ENCODE peak calls at places on chromosomes 4 and X, in five cellular contexts. H is cardiac muscle cell, P is fibroblast of lung, A is HepG2, G is fibroblast of mammary gland. C is an unnamed sample.

GRCh38 chrX:110145854-110146253 is 142.9 kb downstream of the TMEM164 start:
- DNase-seq in G (peak), H (peak), A (no peak), P (peak), C (no peak)

GRCh38 chrX:11380187-11380586 is 87.0 kb downstream of the AMELX start:
- DNase-seq in P (peak), H (no peak), A (no peak), G (peak), C (no peak)

GRCh38 chr4:76801621-76802545 is 96.1 kb downstream of the SOWAHB start:
- DNase-seq in P (peak), H (peak), G (no peak), A (no peak), C (no peak)

GRCh38 chrX:118550792-118551191 is 55.2 kb downstream of the DOCK11 start:
- DNase-seq in G (peak), A (no peak), H (no peak), P (no peak), C (no peak)

GRCh38 chr4:5891563-5892320 is 1.1 kb downstream of the CRMP1 start:
- DNase-seq in P (no peak), H (no peak), G (no peak), A (no peak), C (no peak)

GRCh38 chrX:110338850-110339373 is 19.7 kb upstream of the RTL9 start:
- DNase-seq in H (no peak), A (no peak), G (no peak), P (no peak), C (no peak)

GRCh38 chr4:74555231-74555630 is 110.3 kb downstream of the AREG start:
- DNase-seq in H (no peak), A (peak), P (no peak), G (peak), C (peak)

GRCh38 chr4:81807927-81808672 is 336.4 kb upstream of the RASGEF1B start:
- DNase-seq in G (no peak), P (peak), H (peak), A (no peak), C (no peak)

GRCh38 chr4:10106421-10107039 is 10.1 kb downstream of the WDR1 start:
- DNase-seq in A (no peak), G (peak), H (peak), P (peak), C (peak)

GRCh38 chr4:20512980-20513379 is 187.3 kb upstream of the PACRGL start:
- DNase-seq in G (no peak), P (no peak), A (no peak), H (no peak), C (no peak)

GRCh38 chrX:118971552-118971951 is 2.9 kb upstream of the LONRF3 start:
- DNase-seq in P (no peak), A (no peak), H (no peak), G (no peak), C (no peak)

GRCh38 chr4:119690871-119691270 is 62.3 kb upstream of the PDE5A start:
- DNase-seq in P (no peak), A (peak), G (peak), H (no peak), C (no peak)

GRCh38 chrX:68432648-68433047 is 647 bp downstream of the OPHN1 start:
- DNase-seq in A (no peak), H (no peak), G (peak), P (peak), C (no peak)

GRCh38 chr4:122150896-122151295 is 1.2 kb upstream of the BLTP1 start:
- DNase-seq in H (no peak), A (no peak), P (no peak), G (no peak), C (no peak)

GRCh38 chr4:18798123-18798522 is 776.6 kb upstream of the LCORL start:
- DNase-seq in G (no peak), H (no peak), P (no peak), A (no peak), C (no peak)

GRCh38 chrX:38699603-38700110 is 101.6 kb upstream of the MID1IP1 start:
- DNase-seq in H (no peak), P (no peak), G (no peak), A (no peak), C (no peak)

GRCh38 chr4:54942735-54943134 is 182.7 kb downstream of the KDR start:
- DNase-seq in A (no peak), P (no peak), H (no peak), G (no peak), C (no peak)

GRCh38 chr4:86453044-86453501 is 93.2 kb upstream of the MAPK10 start:
- DNase-seq in A (no peak), P (peak), H (peak), G (peak), C (no peak)

GRCh38 chr4:140012688-140013087 is 141.3 kb downstream of the MAML3 start:
- DNase-seq in H (peak), A (peak), G (peak), P (peak), C (peak)

GRCh38 chr4:128811571-128812359 is 2.3 kb downstream of the JADE1 start:
- DNase-seq in H (peak), A (peak), P (peak), G (peak), C (no peak)

GRCh38 chr4:13368262-13368661 is 115.9 kb downstream of the RAB28 start:
- DNase-seq in H (peak), P (peak), G (no peak), A (peak), C (no peak)

GRCh38 chr4:52873861-52874343 is 11.8 kb downstream of the RASL11B start:
- DNase-seq in A (peak), H (peak), P (no peak), G (no peak), C (no peak)

GRCh38 chr4:136203199-136203598 is 1329.1 kb downstream of the PCDH18 start:
- DNase-seq in G (no peak), H (no peak), P (no peak), A (no peak), C (no peak)

GRCh38 chr4:77927991-77928925 is 65.6 kb downstream of the MRPL1 start:
- DNase-seq in A (peak), H (peak), P (peak), G (peak), C (peak)

GRCh38 chr4:120056249-120056648 is 10.4 kb downstream of the MAD2L1 start:
- DNase-seq in A (no peak), H (peak), G (peak), P (peak), C (no peak)

GRCh38 chr4:86939737-86940141 is 4.9 kb downstream of the AFF1 start:
- DNase-seq in G (no peak), P (no peak), A (no peak), H (no peak), C (no peak)

GRCh38 chr4:153541426-153542096 is 75.4 kb downstream of the TMEM131L start:
- DNase-seq in P (peak), A (no peak), G (peak), H (peak), C (peak)

GRCh38 chr4:180665994-180666818 is 1577.0 kb upstream of the TENM3 start:
- DNase-seq in A (peak), P (peak), G (peak), H (peak), C (peak)

GRCh38 chrX:131854586-131854985 is 168.5 kb upstream of the STK26 start:
- DNase-seq in A (no peak), G (peak), H (peak), P (peak), C (no peak)

GRCh38 chr4:129218355-129218754 is 122.4 kb downstream of the C4orf33 start:
- DNase-seq in H (peak), G (peak), A (no peak), P (peak), C (no peak)

GRCh38 chr4:112075129-112075753 is 70.0 kb upstream of the FAM241A start:
- DNase-seq in A (peak), G (peak), P (peak), H (peak), C (peak)

GRCh38 chr4:39044947-39045734 is 12.9 kb upstream of the TMEM156 start:
- DNase-seq in P (no peak), G (no peak), A (no peak), H (peak), C (no peak)

GRCh38 chr4:122898370-122899150 is 23.8 kb downstream of the NUDT6 start:
- DNase-seq in H (peak), A (no peak), P (peak), G (peak), C (peak)

GRCh38 chr4:141339966-141340365 is 119.3 kb downstream of the ZNF330 start:
- DNase-seq in A (no peak), G (no peak), H (no peak), P (no peak), C (peak)

GRCh38 chr4:8088966-8089491 is 69.6 kb downstream of the ABLIM2 start:
- DNase-seq in A (no peak), G (no peak), P (no peak), H (no peak), C (no peak)

GRCh38 chr4:8085491-8086479 is 72.8 kb downstream of the ABLIM2 start:
- DNase-seq in H (no peak), P (no peak), A (peak), G (no peak), C (no peak)

GRCh38 chr4:8087921-8088495 is 70.6 kb downstream of the ABLIM2 start:
- DNase-seq in H (no peak), P (no peak), G (no peak), A (no peak), C (no peak)

GRCh38 chr4:8084712-8085490 is 73.7 kb downstream of the ABLIM2 start:
- DNase-seq in G (no peak), P (no peak), H (no peak), A (no peak), C (no peak)

DNA sequence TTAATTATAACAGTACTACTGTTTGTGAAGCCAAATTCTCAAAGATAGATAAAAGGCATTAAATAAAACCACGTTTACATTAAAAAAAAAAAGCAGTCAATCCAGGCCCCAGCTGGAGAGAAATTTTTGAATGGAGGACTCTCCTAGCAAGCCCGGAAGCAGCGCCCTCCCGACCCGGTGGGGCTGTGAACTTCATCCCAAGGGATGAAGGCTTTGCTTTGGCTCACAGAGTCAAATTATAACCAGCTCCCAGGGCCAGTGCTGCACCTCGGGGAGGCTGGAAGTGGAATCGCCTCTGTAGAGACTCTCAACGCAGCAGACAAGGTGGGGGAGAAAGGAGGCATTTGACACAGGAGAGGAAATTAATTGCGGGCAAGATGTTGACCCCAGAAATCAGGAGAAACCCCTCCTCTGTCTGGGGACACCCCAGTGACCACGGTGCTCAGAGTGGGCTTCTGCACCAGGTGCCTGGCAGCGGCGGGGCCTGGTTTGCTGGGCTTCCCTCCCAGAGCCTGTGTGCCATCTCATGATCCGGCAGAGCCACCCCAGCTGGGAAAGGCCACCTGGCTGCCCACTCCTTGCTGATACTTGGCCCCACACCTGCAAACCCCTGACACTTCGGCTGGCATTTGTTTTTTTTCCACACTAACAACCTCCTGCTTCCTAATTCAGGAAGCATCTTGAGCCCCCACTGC is 71.7 kb downstream of the ABLIM2 start:
- DNase-seq in P (no peak), H (no peak), A (no peak), G (no peak), C (no peak)
- H3K4me3 ChIP-seq in P (no peak), H (no peak), A (no peak), G (no peak), C (no peak)

GRCh38 chrX:51332188-51332942 is at the start of gene NUDT10:
- DNase-seq in G (peak), A (no peak), P (peak), H (peak), C (no peak)
- H3K4me3 ChIP-seq in G (peak), A (no peak), P (peak), H (peak), C (peak)

DNA sequence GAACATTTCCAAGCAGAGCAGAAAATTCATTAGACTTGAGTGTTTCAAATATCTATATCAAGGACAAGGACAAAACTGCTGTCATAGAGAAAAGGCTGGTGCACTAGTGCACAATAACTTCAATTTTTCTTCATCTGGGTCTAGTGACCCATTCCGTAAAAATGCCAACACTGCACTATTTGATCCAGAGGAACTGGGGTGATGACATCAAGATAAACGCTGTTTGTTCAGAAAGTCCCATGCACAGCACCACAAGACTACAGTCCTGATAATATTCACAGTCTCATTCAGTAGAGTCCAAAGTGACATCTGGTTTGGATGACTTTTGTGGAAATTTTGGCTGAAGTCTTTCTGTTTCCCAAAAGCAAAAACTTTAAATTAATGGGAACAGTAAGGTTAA is 303.5 kb upstream of the GALNT7 start:
- DNase-seq in G (peak), A (no peak), H (no peak), P (no peak), C (no peak)
- H3K4me3 ChIP-seq in G (no peak), A (no peak), H (no peak), P (no peak), C (no peak)

GRCh38 chrX:45505214-45505613 is 304.5 kb upstream of the DIPK2B start:
- DNase-seq in A (no peak), H (peak), P (peak), G (peak), C (no peak)
- H3K4me3 ChIP-seq in A (no peak), H (no peak), P (no peak), G (no peak), C (no peak)

DNA sequence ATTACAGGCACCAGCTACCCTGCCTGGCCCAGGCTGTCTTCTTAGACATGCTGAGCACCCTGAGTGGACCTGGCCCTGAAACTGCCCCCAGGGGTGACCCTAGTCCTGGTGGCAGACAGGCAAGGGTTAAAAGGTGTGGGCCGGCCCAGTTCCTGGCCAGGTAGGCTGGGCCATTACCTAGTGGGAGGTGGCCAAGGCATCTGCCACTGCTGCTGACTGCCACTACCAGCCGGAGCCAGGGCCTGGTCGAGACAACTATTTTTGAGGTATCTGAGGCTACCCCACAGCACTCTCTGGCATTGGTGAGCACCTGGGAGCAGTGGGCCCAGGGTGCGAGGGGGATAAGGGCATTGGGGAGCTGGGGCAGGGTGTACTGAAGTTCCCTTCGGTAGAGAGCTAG is at the start of gene CCDC120:
- DNase-seq in H (no peak), A (no peak), P (no peak), G (no peak), C (no peak)
- H3K4me3 ChIP-seq in H (no peak), A (peak), P (no peak), G (no peak), C (no peak)

DNA sequence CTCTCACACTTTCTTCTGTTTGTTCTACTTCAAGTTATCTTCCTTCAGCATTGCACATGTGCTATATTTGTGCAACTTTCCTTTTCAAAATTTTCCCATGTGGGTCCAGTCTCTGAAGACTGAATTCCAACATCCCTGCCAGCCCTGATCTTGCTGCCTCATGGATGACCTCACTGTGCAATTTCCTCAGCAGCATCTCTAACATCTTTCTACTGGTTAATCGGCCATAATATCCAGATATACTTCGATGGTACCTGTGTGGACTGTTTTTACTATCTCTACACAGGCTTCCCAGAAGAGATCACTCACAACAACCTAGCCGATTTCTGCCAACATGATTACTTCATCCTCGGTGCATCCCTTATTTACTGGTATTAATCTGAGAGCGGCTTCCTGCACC is 41.5 kb downstream of the GPM6A start:
- DNase-seq in A (no peak), H (no peak), G (peak), P (no peak), C (no peak)
- H3K4me3 ChIP-seq in A (peak), H (no peak), G (no peak), P (no peak), C (no peak)